ENCODE peak calls at places on chromosomes 5 and 9, in ten cellular contexts. C is OCI-LY7; P is fibroblast of lung; U is A549; H is right atrium auricular region; J is small intestine; W is MM.1S; Y is right lobe of liver; R is CD8-positive, alpha-beta memory T cell; A is upper lobe of right lung. O is an unnamed sample.
A peak's percentile ranks its signal among the peaks of the same experiment; 100 is the strongest.

GRCh38 chr9:127088724-127089615 is 33.5 kb downstream of the ANGPTL2 start:
- DNase-seq in C (no peak), P (no peak), U (no peak), H (no peak), J (no peak), W (no peak), Y (no peak), R (no peak), A (no peak), O (no peak)

GRCh38 chr9:15104826-15105420 is 194.7 kb upstream of the FREM1 start:
- DNase-seq in C (peak; percentile 39), P (peak; percentile 46), U (peak; percentile 41), H (no peak), J (peak; percentile 52), W (no peak), Y (no peak), R (peak; percentile 3), A (no peak), O (no peak)

GRCh38 chr5:127311349-127311748 is 20.8 kb downstream of the MEGF10 start:
- DNase-seq in C (no peak), P (no peak), U (no peak), H (no peak), J (no peak), W (no peak), Y (no peak), R (no peak), A (no peak), O (no peak)

GRCh38 chr9:81490605-81491331 is 198.6 kb downstream of the TLE1 start:
- DNase-seq in C (no peak), P (peak; percentile 86), U (peak; percentile 12), H (no peak), J (no peak), W (no peak), Y (no peak), R (no peak), A (no peak), O (no peak)

GRCh38 chr5:182126-182525 is 9.2 kb upstream of the LRRC14B start:
- DNase-seq in C (no peak), P (no peak), U (no peak), H (no peak), J (no peak), W (no peak), Y (no peak), R (no peak), A (no peak), O (peak; percentile 10)

GRCh38 chr9:134602547-134603362 is 38.8 kb upstream of the COL5A1 start:
- DNase-seq in C (no peak), P (peak; percentile 96), U (peak; percentile 92), H (peak; percentile 89), J (no peak), W (no peak), Y (no peak), R (no peak), A (no peak), O (peak; percentile 92)

GRCh38 chr9:72718503-72718902 is 197.1 kb downstream of the TMC1 start:
- DNase-seq in C (no peak), P (no peak), U (no peak), H (no peak), J (no peak), W (no peak), Y (no peak), R (no peak), A (no peak), O (no peak)

GRCh38 chr9:128911529-128912035 is 9.2 kb upstream of the PHYHD1 start:
- DNase-seq in C (no peak), P (peak; percentile 47), U (peak; percentile 65), H (peak; percentile 80), J (no peak), W (no peak), Y (peak; percentile 72), R (no peak), A (peak; percentile 78), O (peak; percentile 95)

GRCh38 chr9:131627326-131627845 is 82.1 kb downstream of the PRRT1B start:
- DNase-seq in C (no peak), P (peak; percentile 56), U (no peak), H (no peak), J (no peak), W (no peak), Y (no peak), R (no peak), A (peak; percentile 53), O (no peak)

GRCh38 chr5:136729901-136730355 is 364.6 kb upstream of the TRPC7 start:
- DNase-seq in C (no peak), P (no peak), U (peak; percentile 75), H (no peak), J (no peak), W (no peak), Y (no peak), R (no peak), A (no peak), O (no peak)

GRCh38 chr9:119758241-119758640 is 389.0 kb upstream of the BRINP1 start:
- DNase-seq in C (no peak), P (no peak), U (no peak), H (no peak), J (no peak), W (no peak), Y (no peak), R (no peak), A (no peak), O (no peak)

GRCh38 chr9:93814561-93814960 is 140.6 kb downstream of the BARX1 start:
- DNase-seq in C (no peak), P (no peak), U (no peak), H (no peak), J (no peak), W (no peak), Y (no peak), R (no peak), A (peak; percentile 53), O (no peak)

GRCh38 chr9:95504053-95504963 is 12.5 kb downstream of the PTCH1 start:
- DNase-seq in C (peak; percentile 69), P (peak; percentile 72), U (peak; percentile 59), H (no peak), J (no peak), W (peak; percentile 60), Y (no peak), R (no peak), A (no peak), O (no peak)

GRCh38 chr5:138461343-138462125 is 3.7 kb upstream of the EGR1 start:
- DNase-seq in C (no peak), P (peak; percentile 52), U (peak; percentile 45), H (peak; percentile 70), J (no peak), W (no peak), Y (no peak), R (no peak), A (peak; percentile 45), O (no peak)

GRCh38 chr9:99778308-99778707 is 43.4 kb upstream of the NR4A3 start:
- DNase-seq in C (no peak), P (peak; percentile 68), U (peak; percentile 27), H (no peak), J (no peak), W (no peak), Y (no peak), R (no peak), A (no peak), O (no peak)

GRCh38 chr5:26955161-26955560 is 83.2 kb downstream of the CDH9 start:
- DNase-seq in C (no peak), P (no peak), U (no peak), H (no peak), J (no peak), W (no peak), Y (no peak), R (no peak), A (no peak), O (no peak)

GRCh38 chr5:141664733-141665461 is 13.7 kb upstream of the FCHSD1 start:
- DNase-seq in C (peak; percentile 80), P (peak; percentile 67), U (peak; percentile 69), H (peak; percentile 73), J (peak; percentile 82), W (peak; percentile 55), Y (peak; percentile 81), R (peak; percentile 56), A (peak; percentile 89), O (peak; percentile 92)

DNA sequence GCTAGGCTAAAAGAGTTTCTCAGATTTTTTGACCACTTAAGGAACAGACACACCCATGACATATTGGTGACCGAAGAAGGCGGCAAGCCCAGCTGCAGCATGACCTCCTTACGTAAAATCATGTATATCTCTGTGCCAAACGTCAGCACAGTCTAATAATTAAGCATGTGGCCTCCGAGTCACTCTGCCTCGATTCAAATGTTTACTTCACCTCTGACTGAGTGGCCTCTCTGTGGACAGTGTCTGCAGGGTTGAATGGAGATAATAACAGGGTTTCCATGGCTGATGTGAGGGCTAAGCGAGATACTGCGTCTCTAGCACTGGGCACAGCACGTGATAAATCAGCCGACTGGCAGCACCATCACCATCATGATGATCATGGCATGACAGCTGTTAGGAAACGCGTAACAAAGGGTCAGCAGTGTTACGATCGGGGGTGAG is 60.5 kb downstream of the ADAMTS2 start:
- DNase-seq in C (no peak), P (peak; percentile 75), U (no peak), H (no peak), J (no peak), W (no peak), Y (peak; percentile 3), R (no peak), A (peak; percentile 50), O (peak; percentile 27)
- H3K27ac ChIP-seq in C (no peak overlapping the region), P (peak overlapping the region; percentile 65), U (no peak overlapping the region), H (peak overlapping the region; percentile 52), J (no peak overlapping the region), W (no peak overlapping the region), Y (peak overlapping the region; percentile 9), R (no peak overlapping the region), A (peak overlapping the region; percentile 67), O (no peak overlapping the region)

GRCh38 chr5:158856295-158856694 is 243.4 kb downstream of the EBF1 start:
- DNase-seq in C (no peak), P (no peak), U (peak; percentile 14), H (no peak), J (no peak), W (no peak), Y (no peak), R (no peak), A (no peak), O (no peak)
- H3K4me1 ChIP-seq in C (peaks cover 32% of the 10 kb centered on the region), P (no peaks in the 10 kb centered on the region), U (peaks cover 49% of the 10 kb centered on the region), H (no peaks in the 10 kb centered on the region), J (no peaks in the 10 kb centered on the region), W (no peaks in the 10 kb centered on the region), Y (no peaks in the 10 kb centered on the region), R (peaks cover 8% of the 10 kb centered on the region), A (no peaks in the 10 kb centered on the region), O (peaks cover 31% of the 10 kb centered on the region)

DNA sequence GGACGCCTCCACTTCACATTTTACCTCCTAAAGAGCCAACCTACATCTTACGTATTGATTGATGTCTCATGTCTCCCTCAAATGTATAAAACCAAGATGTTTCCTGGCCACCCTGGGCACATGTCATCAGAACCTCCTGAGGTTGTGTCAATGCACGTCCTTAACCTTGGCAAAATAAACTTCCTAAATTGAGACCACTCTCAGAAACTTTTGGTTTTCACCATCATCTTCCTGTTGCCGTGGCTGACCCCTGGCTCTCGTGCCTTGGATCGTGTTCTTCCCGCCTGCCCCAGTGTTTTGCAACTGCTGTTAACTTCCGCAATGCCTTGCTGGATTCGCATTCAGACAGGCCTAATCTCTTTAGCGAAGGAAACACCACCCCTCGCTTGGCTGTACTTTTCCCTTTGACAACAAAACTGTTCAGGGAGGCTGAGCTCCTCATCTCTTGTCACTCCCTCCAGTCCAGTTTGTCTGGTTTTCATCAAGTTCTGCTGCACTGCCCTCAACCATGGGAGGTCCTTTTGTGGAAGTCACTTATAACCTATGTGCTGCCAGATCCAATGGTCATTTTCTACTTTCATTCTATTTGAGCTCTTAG is 1.2 kb upstream of the DAP start:
- DNase-seq in C (no peak), P (no peak), U (no peak), H (peak; percentile 83), J (no peak), W (no peak), Y (peak; percentile 66), R (no peak), A (peak; percentile 73), O (no peak)
- H3K27ac ChIP-seq in C (peak overlapping the region; percentile 75), P (no peak overlapping the region), U (no peak overlapping the region), H (peak overlapping the region; percentile 98), J (peak overlapping the region; percentile 97), W (peak overlapping the region; percentile 9), Y (peak overlapping the region; percentile 96), R (peak overlapping the region; percentile 80), A (peak overlapping the region; percentile 94), O (no peak overlapping the region)

GRCh38 chr5:116564322-116564721 is 10.3 kb downstream of the SEMA6A start:
- DNase-seq in C (no peak), P (no peak), U (no peak), H (no peak), J (peak; percentile 39), W (no peak), Y (no peak), R (no peak), A (no peak), O (no peak)
- H3K4me1 ChIP-seq in C (no peaks in the 10 kb centered on the region), P (no peaks in the 10 kb centered on the region), U (no peaks in the 10 kb centered on the region), H (no peaks in the 10 kb centered on the region), J (no peaks in the 10 kb centered on the region), W (no peaks in the 10 kb centered on the region), Y (no peaks in the 10 kb centered on the region), R (no peaks in the 10 kb centered on the region), A (no peaks in the 10 kb centered on the region), O (peaks cover 2% of the 10 kb centered on the region)